ENCODE peak calls at places on chromosome 3, in seven cellular contexts. V, N, U, S, C, Y and Q are unnamed samples.

GRCh38 chr3:197297476-197298340 is 704 bp downstream of the DLG1 start:
- DNase-seq in V (peak), N (peak), U (peak), S (peak), C (peak), Y (peak), Q (peak)

GRCh38 chr3:23996058-23996457 is 51.0 kb downstream of the NR1D2 start:
- DNase-seq in V (no peak), N (peak), U (no peak), S (no peak), C (peak), Y (no peak), Q (no peak)

GRCh38 chr3:187101184-187102072 is 37.9 kb downstream of the RPL39L start:
- DNase-seq in V (peak), N (peak), U (peak), S (peak), C (peak), Y (peak), Q (no peak)

GRCh38 chr3:11481561-11481960 is 162.2 kb downstream of the VGLL4 start:
- DNase-seq in V (no peak), N (no peak), U (no peak), S (no peak), C (no peak), Y (no peak), Q (no peak)

GRCh38 chr3:21894459-21895083 is 143.6 kb upstream of the ZNF385D start:
- DNase-seq in V (no peak), N (no peak), U (no peak), S (peak), C (peak), Y (no peak), Q (no peak)

GRCh38 chr3:58366699-58367098 is 34.0 kb downstream of the PXK start:
- DNase-seq in V (no peak), N (no peak), U (no peak), S (no peak), C (peak), Y (no peak), Q (no peak)

GRCh38 chr3:129596194-129597086 is 10.0 kb downstream of the PLXND1 start:
- DNase-seq in V (peak), N (peak), U (peak), S (peak), C (peak), Y (no peak), Q (no peak)

GRCh38 chr3:114439279-114439678 is 145.5 kb downstream of the TIGIT start:
- DNase-seq in V (no peak), N (peak), U (no peak), S (no peak), C (peak), Y (no peak), Q (no peak)

GRCh38 chr3:177816667-177817208 is 619.5 kb upstream of the TBL1XR1 start:
- DNase-seq in V (no peak), N (no peak), U (no peak), S (no peak), C (peak), Y (no peak), Q (no peak)

GRCh38 chr3:10778492-10779292 is 37.3 kb upstream of the SLC6A11 start:
- DNase-seq in V (no peak), N (no peak), U (no peak), S (no peak), C (no peak), Y (no peak), Q (no peak)

GRCh38 chr3:154121236-154122095 is at the start of gene ARHGEF26:
- DNase-seq in V (peak), N (peak), U (peak), S (peak), C (peak), Y (peak), Q (peak)

GRCh38 chr3:69178100-69178499 is 55.7 kb upstream of the LMOD3 start:
- DNase-seq in V (no peak), N (no peak), U (no peak), S (no peak), C (no peak), Y (no peak), Q (no peak)

GRCh38 chr3:69179740-69180372 is 57.5 kb upstream of the LMOD3 start:
- DNase-seq in V (no peak), N (no peak), U (no peak), S (no peak), C (no peak), Y (no peak), Q (no peak)

GRCh38 chr3:69181592-69182211 is 59.3 kb upstream of the LMOD3 start:
- DNase-seq in V (no peak), N (no peak), U (peak), S (no peak), C (peak), Y (no peak), Q (no peak)

GRCh38 chr3:69180869-69181591 is 58.6 kb upstream of the LMOD3 start:
- DNase-seq in V (no peak), N (no peak), U (peak), S (no peak), C (no peak), Y (no peak), Q (no peak)

GRCh38 chr3:69178838-69179739 is 56.7 kb upstream of the LMOD3 start:
- DNase-seq in V (no peak), N (no peak), U (no peak), S (no peak), C (no peak), Y (no peak), Q (no peak)
- TF ChIP-seq CTCF in V (no peak), N (no peak), U (no peak), S (peak), C (no peak), Y (no peak), Q (no peak)

GRCh38 chr3:159781867-159782266 is 206.8 kb upstream of the IL12A start:
- DNase-seq in V (no peak), N (no peak), U (peak), S (no peak), C (no peak), Y (no peak), Q (no peak)
- TF ChIP-seq CTCF in V (no peak), N (no peak), U (peak), S (no peak), C (no peak), Y (no peak), Q (no peak)

GRCh38 chr3:38133557-38134405 is 3.1 kb downstream of the ACAA1 start:
- DNase-seq in V (no peak), N (no peak), U (peak), S (no peak), C (no peak), Y (no peak), Q (no peak)

GRCh38 chr3:38130631-38131065 is 6.3 kb downstream of the ACAA1 start:
- DNase-seq in V (no peak), N (no peak), U (peak), S (no peak), C (no peak), Y (no peak), Q (no peak)

GRCh38 chr3:38133209-38133556 is 3.7 kb downstream of the ACAA1 start:
- DNase-seq in V (no peak), N (no peak), U (peak), S (no peak), C (no peak), Y (no peak), Q (no peak)

GRCh38 chr3:38130219-38130618 is 6.7 kb downstream of the ACAA1 start:
- DNase-seq in V (no peak), N (no peak), U (no peak), S (no peak), C (no peak), Y (no peak), Q (no peak)

DNA sequence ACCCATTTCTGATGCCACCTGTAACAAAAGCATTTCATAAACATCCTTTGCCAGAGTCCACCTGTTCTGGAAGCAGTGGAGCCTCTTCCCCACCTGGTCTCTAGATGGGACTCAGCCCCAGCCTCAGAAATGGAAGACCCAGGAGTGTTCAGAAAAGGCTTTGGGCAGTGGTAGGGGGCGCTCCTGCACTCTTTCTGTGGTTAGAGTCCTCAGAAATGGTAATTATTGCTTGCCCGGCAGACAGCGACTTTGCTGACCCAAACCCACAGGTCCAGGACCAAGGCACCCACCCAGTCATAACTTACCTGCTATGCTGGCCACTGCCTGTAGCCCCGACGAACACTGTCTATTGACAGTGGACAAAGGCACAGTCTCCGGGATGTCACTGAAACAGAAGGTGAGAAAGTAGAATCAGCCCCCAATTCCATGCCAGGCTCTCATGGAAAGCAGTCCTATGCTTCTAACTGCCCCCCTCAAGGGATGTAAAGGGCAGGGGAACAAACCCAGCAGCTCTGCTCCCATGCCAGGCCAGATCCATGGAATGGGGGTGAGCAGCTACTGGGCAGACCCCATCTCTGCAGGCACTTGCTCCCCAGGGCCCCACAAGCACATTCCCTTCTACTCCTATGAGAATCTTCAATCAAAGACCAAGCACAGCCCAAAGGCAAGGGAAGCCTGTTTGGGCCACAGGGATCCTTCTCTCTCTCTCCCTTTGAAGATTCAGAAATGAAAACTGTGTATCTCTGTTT is 5.1 kb downstream of the ACAA1 start:
- DNase-seq in V (no peak), N (no peak), U (peak), S (peak), C (peak), Y (no peak), Q (no peak)
- TF ChIP-seq CTCF in V (no peak), N (peak), U (no peak), S (peak), C (peak), Y (peak), Q (no peak)

GRCh38 chr3:55639886-55640765 is 153.0 kb upstream of the WNT5A start:
- DNase-seq in V (no peak), N (no peak), U (no peak), S (no peak), C (no peak), Y (no peak), Q (no peak)
- TF ChIP-seq CTCF in V (no peak), N (no peak), U (no peak), S (no peak), C (no peak), Y (no peak), Q (no peak)

DNA sequence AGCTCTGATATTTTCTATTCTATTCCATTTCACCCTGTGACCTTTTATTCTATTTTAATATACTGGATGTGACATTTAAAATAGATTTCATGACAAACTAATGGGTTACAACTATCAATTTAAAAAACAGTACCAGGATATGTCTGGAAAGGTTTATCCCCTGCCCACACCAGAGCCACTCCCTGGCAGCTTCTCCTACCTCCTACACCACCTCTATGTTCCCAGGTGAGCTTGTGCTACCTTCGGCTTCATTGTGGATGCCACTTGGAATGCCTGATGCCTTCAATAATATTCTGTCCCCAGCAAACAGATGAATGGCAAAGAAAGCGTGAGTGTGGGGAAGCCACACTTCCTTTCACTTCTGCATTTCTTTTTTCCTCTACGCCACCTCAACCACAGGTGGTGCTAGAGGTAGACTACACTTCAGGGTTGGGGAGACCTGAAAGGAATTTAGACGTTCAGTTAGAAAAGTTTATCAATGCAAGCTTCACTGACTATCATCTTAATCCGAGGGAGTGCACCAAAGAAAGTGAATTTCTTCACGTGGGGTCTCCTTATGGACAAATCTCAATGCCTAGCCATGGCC is 213.0 kb downstream of the SSR3 start:
- DNase-seq in V (no peak), N (no peak), U (no peak), S (no peak), C (no peak), Y (peak), Q (peak)
- TF ChIP-seq CTCF in V (no peak), N (no peak), U (no peak), S (no peak), C (no peak), Y (peak), Q (peak)

GRCh38 chr3:14277557-14277956 is 98.9 kb downstream of the LSM3 start:
- DNase-seq in V (no peak), N (no peak), U (no peak), S (no peak), C (no peak), Y (no peak), Q (no peak)

GRCh38 chr3:14278265-14278798 is 99.7 kb downstream of the LSM3 start:
- DNase-seq in V (no peak), N (no peak), U (no peak), S (no peak), C (no peak), Y (no peak), Q (no peak)

GRCh38 chr3:14279706-14280061 is 101.1 kb downstream of the LSM3 start:
- DNase-seq in V (no peak), N (no peak), U (no peak), S (no peak), C (no peak), Y (no peak), Q (no peak)

GRCh38 chr3:14280326-14280725 is 101.7 kb downstream of the LSM3 start:
- DNase-seq in V (no peak), N (no peak), U (no peak), S (no peak), C (peak), Y (no peak), Q (no peak)

GRCh38 chr3:14278799-14279705 is 100.4 kb downstream of the LSM3 start:
- DNase-seq in V (no peak), N (no peak), U (no peak), S (peak), C (no peak), Y (no peak), Q (no peak)
- TF ChIP-seq CTCF in V (no peak), N (no peak), U (no peak), S (no peak), C (no peak), Y (no peak), Q (no peak)

DNA sequence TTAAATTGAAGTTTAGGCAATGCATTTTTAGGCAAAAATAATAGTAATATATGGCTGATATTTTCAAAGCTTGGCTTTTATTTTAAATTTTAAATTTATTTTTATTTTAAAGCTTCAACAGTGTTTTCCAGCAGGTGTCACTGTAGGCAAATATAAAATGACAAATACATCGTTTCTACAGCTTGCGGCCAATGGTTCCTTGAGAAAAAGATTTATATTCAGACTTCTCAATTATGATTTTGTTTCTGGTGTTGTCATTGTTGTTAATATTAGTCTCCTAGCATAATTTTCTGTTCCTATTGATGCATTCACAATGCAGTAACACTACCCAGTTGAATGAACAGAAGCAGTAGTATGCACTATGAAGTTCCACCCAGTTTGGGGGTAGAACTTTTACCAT is 220.7 kb upstream of the DNAJC19 start:
- DNase-seq in V (no peak), N (no peak), U (no peak), S (peak), C (peak), Y (no peak), Q (no peak)
- TF ChIP-seq CTCF in V (no peak), N (peak), U (no peak), S (peak), C (peak), Y (peak), Q (no peak)

DNA sequence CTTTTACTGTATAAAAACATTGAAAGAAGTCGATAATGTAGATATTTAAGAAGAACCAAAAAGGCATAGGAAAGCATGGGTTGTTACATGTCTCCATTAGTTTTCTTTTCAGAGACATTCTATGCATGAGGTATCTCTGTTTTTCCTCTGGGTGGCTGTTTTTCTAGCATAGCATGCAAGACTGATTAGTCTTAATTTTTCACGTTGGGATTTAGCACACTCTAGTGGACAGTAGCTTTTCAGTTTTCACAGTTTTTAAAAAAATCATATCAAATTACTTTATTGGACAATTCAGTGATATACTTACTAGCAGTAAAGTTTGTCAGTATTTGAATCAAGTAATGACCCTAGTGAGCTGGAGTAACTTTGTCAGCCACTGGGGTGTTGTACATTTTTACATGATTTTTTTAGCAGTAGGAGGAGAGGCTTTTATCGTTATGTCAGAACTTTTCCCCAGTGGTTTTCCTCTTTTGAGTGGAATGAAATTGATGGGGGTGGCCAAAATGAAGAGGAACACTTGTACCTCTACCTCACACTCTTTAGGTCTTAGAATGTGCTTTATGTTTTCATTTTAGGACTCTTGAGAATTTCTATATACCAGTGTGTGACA is 57.2 kb downstream of the SEC22A start:
- DNase-seq in V (no peak), N (peak), U (no peak), S (peak), C (peak), Y (no peak), Q (no peak)
- TF ChIP-seq CTCF in V (peak), N (peak), U (peak), S (peak), C (peak), Y (peak), Q (no peak)

GRCh38 chr3:79032686-79033318 is 735.0 kb downstream of the ROBO1 start:
- DNase-seq in V (no peak), N (peak), U (no peak), S (peak), C (peak), Y (no peak), Q (peak)
- TF ChIP-seq CTCF in V (peak), N (peak), U (peak), S (peak), C (peak), Y (no peak), Q (peak)